ENCODE peak calls at places on chromosomes 11 and 22, in five cellular contexts. One of them, this sample, is unnamed.

GRCh38 chr22:19291580-19292261 is at the start of gene CLTCL1:
- DNase-seq in GM12878: peak
- DNase-seq in H1: peak
- DNase-seq in HepG2: peak
- DNase-seq in K562: peak
- DNase-seq in this sample: peak

GRCh38 chr22:42336527-42337227 is 66.2 kb upstream of the TCF20 start:
- DNase-seq in GM12878: no peak
- DNase-seq in H1: no peak
- DNase-seq in HepG2: no peak
- DNase-seq in K562: no peak
- DNase-seq in this sample: no peak

GRCh38 chr22:19043111-19044085 is 78.8 kb downstream of the DGCR2 start:
- DNase-seq in GM12878: no peak
- DNase-seq in H1: no peak
- DNase-seq in HepG2: no peak
- DNase-seq in K562: no peak
- DNase-seq in this sample: no peak

GRCh38 chr11:67468835-67469811 is at the start of gene TMEM134:
- DNase-seq in GM12878: peak
- DNase-seq in H1: peak
- DNase-seq in HepG2: peak
- DNase-seq in K562: peak
- DNase-seq in this sample: peak

GRCh38 chr11:122679441-122679840 is 23.9 kb downstream of the UBASH3B start:
- DNase-seq in GM12878: no peak
- DNase-seq in H1: no peak
- DNase-seq in HepG2: no peak
- DNase-seq in K562: no peak
- DNase-seq in this sample: no peak

GRCh38 chr11:10674991-10675440 is 18.5 kb downstream of the IRAG1 start:
- DNase-seq in GM12878: no peak
- DNase-seq in H1: no peak
- DNase-seq in HepG2: no peak
- DNase-seq in K562: no peak
- DNase-seq in this sample: no peak

GRCh38 chr11:108906826-108907225 is 242.0 kb downstream of the DDX10 start:
- DNase-seq in GM12878: no peak
- DNase-seq in H1: no peak
- DNase-seq in HepG2: no peak
- DNase-seq in K562: no peak
- DNase-seq in this sample: no peak

GRCh38 chr11:127018683-127019279 is 18.2 kb upstream of the KIRREL3 start:
- DNase-seq in GM12878: no peak
- DNase-seq in H1: no peak
- DNase-seq in HepG2: no peak
- DNase-seq in K562: no peak
- DNase-seq in this sample: no peak

GRCh38 chr11:65911682-65912568 is 6.9 kb downstream of the C11orf68 start:
- DNase-seq in GM12878: no peak
- DNase-seq in H1: no peak
- DNase-seq in HepG2: no peak
- DNase-seq in K562: peak
- DNase-seq in this sample: peak

GRCh38 chr22:20750461-20751184 is 23.3 kb upstream of the SERPIND1 start:
- DNase-seq in GM12878: peak
- DNase-seq in H1: no peak
- DNase-seq in HepG2: no peak
- DNase-seq in K562: no peak
- DNase-seq in this sample: no peak

GRCh38 chr11:125262194-125262824 is 97.8 kb downstream of the PKNOX2 start:
- DNase-seq in GM12878: no peak
- DNase-seq in H1: no peak
- DNase-seq in HepG2: peak
- DNase-seq in K562: no peak
- DNase-seq in this sample: no peak

GRCh38 chr22:45975266-45976161 is 1.4 kb downstream of the WNT7B start:
- DNase-seq in GM12878: no peak
- DNase-seq in H1: no peak
- DNase-seq in HepG2: no peak
- DNase-seq in K562: no peak
- DNase-seq in this sample: no peak

GRCh38 chr22:44331881-44332714 is 19.3 kb upstream of the SHISAL1 start:
- DNase-seq in GM12878: no peak
- DNase-seq in H1: no peak
- DNase-seq in HepG2: no peak
- DNase-seq in K562: no peak
- DNase-seq in this sample: no peak

GRCh38 chr11:65975771-65976170 is 14.2 kb downstream of the SART1 start:
- DNase-seq in GM12878: no peak
- DNase-seq in H1: no peak
- DNase-seq in HepG2: no peak
- DNase-seq in K562: no peak
- DNase-seq in this sample: no peak

GRCh38 chr22:46557736-46558480 is 20.5 kb upstream of the CELSR1 start:
- DNase-seq in GM12878: no peak
- DNase-seq in H1: no peak
- DNase-seq in HepG2: no peak
- DNase-seq in K562: no peak
- DNase-seq in this sample: no peak

GRCh38 chr11:63874511-63874910 is 35.6 kb downstream of the MARK2 start:
- DNase-seq in GM12878: no peak
- DNase-seq in H1: no peak
- DNase-seq in HepG2: no peak
- DNase-seq in K562: no peak
- DNase-seq in this sample: no peak

GRCh38 chr11:76150141-76150540 is 56.2 kb downstream of the WNT11 start:
- DNase-seq in GM12878: no peak
- DNase-seq in H1: no peak
- DNase-seq in HepG2: no peak
- DNase-seq in K562: no peak
- DNase-seq in this sample: no peak

GRCh38 chr22:49765091-49765771 is 62.4 kb downstream of the BRD1 start:
- DNase-seq in GM12878: no peak
- DNase-seq in H1: no peak
- DNase-seq in HepG2: no peak
- DNase-seq in K562: no peak
- DNase-seq in this sample: no peak

GRCh38 chr22:28923826-28924732 is 40.7 kb downstream of the ZNRF3 start:
- DNase-seq in GM12878: no peak
- DNase-seq in H1: no peak
- DNase-seq in HepG2: peak
- DNase-seq in K562: no peak
- DNase-seq in this sample: peak

GRCh38 chr11:1531961-1532586 is 40.0 kb downstream of the DUSP8 start:
- DNase-seq in GM12878: no peak
- DNase-seq in H1: no peak
- DNase-seq in HepG2: no peak
- DNase-seq in K562: no peak
- DNase-seq in this sample: no peak

GRCh38 chr11:128738942-128739341 is 45.1 kb downstream of the FLI1 start:
- DNase-seq in GM12878: no peak
- DNase-seq in H1: no peak
- DNase-seq in HepG2: no peak
- DNase-seq in K562: no peak
- DNase-seq in this sample: no peak

GRCh38 chr22:36237462-36238347 is 1.6 kb downstream of the APOL2 start:
- DNase-seq in GM12878: no peak
- DNase-seq in H1: no peak
- DNase-seq in HepG2: no peak
- DNase-seq in K562: no peak
- DNase-seq in this sample: no peak

GRCh38 chr11:101127348-101127698 is 2.3 kb downstream of the PGR start:
- DNase-seq in GM12878: no peak
- DNase-seq in H1: no peak
- DNase-seq in HepG2: no peak
- DNase-seq in K562: peak
- DNase-seq in this sample: no peak

GRCh38 chr22:35972559-35972958 is 56.1 kb downstream of the RBFOX2 start:
- DNase-seq in GM12878: no peak
- DNase-seq in H1: no peak
- DNase-seq in HepG2: no peak
- DNase-seq in K562: no peak
- DNase-seq in this sample: no peak

GRCh38 chr11:134338654-134339053 is 6.9 kb downstream of the GLB1L2 start:
- DNase-seq in GM12878: no peak
- DNase-seq in H1: no peak
- DNase-seq in HepG2: no peak
- DNase-seq in K562: no peak
- DNase-seq in this sample: no peak

GRCh38 chr22:17831527-17832251 is 57.4 kb upstream of the BID start:
- DNase-seq in GM12878: no peak
- DNase-seq in H1: no peak
- DNase-seq in HepG2: no peak
- DNase-seq in K562: no peak
- DNase-seq in this sample: no peak

GRCh38 chr11:100925935-100926334 is 203.7 kb downstream of the PGR start:
- DNase-seq in GM12878: peak
- DNase-seq in H1: no peak
- DNase-seq in HepG2: no peak
- DNase-seq in K562: no peak
- DNase-seq in this sample: peak

GRCh38 chr11:76293189-76293631 is 86.9 kb upstream of the WNT11 start:
- DNase-seq in GM12878: peak
- DNase-seq in H1: no peak
- DNase-seq in HepG2: no peak
- DNase-seq in K562: no peak
- DNase-seq in this sample: no peak

GRCh38 chr22:20944042-20944441 is 23.0 kb upstream of the AIFM3 start:
- DNase-seq in GM12878: no peak
- DNase-seq in H1: no peak
- DNase-seq in HepG2: no peak
- DNase-seq in K562: no peak
- DNase-seq in this sample: no peak

GRCh38 chr22:44031111-44031963 is 7.2 kb downstream of the PARVB start:
- DNase-seq in GM12878: no peak
- DNase-seq in H1: no peak
- DNase-seq in HepG2: no peak
- DNase-seq in K562: no peak
- DNase-seq in this sample: no peak

GRCh38 chr11:125938418-125938817 is 7.4 kb upstream of the VSIG10L2 start:
- DNase-seq in GM12878: no peak
- DNase-seq in H1: no peak
- DNase-seq in HepG2: no peak
- DNase-seq in K562: no peak
- DNase-seq in this sample: no peak

GRCh38 chr22:37232140-37232998 is 11.7 kb downstream of the RAC2 start:
- DNase-seq in GM12878: no peak
- DNase-seq in H1: no peak
- DNase-seq in HepG2: no peak
- DNase-seq in K562: no peak
- DNase-seq in this sample: no peak

GRCh38 chr11:16252373-16252772 is 104.0 kb downstream of the SOX6 start:
- DNase-seq in GM12878: no peak
- DNase-seq in H1: no peak
- DNase-seq in HepG2: peak
- DNase-seq in K562: no peak
- DNase-seq in this sample: no peak

DNA sequence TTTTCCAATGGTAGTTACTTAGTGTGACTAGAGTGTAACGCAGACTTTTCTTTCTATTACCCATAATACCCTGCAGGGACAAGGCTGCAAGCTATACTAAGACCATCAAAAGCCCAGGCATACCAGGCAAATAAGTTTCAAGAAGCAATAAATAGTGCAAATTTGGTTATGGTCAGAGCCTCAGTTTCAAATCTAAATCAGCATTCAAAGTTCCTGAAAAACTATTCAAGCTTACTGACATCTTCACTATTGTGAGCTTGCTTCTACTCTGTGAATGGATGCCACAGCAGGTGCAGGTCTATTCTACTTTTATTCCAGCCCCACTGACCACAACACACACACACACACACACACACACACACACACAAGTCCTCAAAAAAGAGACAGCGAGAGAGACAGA is 2.5 kb upstream of the HBB start:
- DNase-seq in GM12878: no peak
- DNase-seq in H1: no peak
- DNase-seq in HepG2: no peak
- DNase-seq in K562: no peak
- DNase-seq in this sample: no peak
- H3K9ac ChIP-seq in GM12878: no peak
- H3K9ac ChIP-seq in H1: no peak
- H3K9ac ChIP-seq in HepG2: no peak
- H3K9ac ChIP-seq in K562: no peak
- H3K9ac ChIP-seq in this sample: no peak

GRCh38 chr11:26655287-26655686 is 66.6 kb downstream of the SLC5A12 start:
- DNase-seq in GM12878: no peak
- DNase-seq in H1: no peak
- DNase-seq in HepG2: no peak
- DNase-seq in K562: no peak
- DNase-seq in this sample: no peak

GRCh38 chr11:26651916-26652315 is 69.9 kb downstream of the SLC5A12 start:
- DNase-seq in GM12878: no peak
- DNase-seq in H1: no peak
- DNase-seq in HepG2: no peak
- DNase-seq in K562: no peak
- DNase-seq in this sample: no peak

GRCh38 chr11:26649884-26650283 is 72.0 kb downstream of the SLC5A12 start:
- DNase-seq in GM12878: peak
- DNase-seq in H1: no peak
- DNase-seq in HepG2: peak
- DNase-seq in K562: peak
- DNase-seq in this sample: peak
- TF ChIP-seq JUND in GM12878: no peak
- TF ChIP-seq JUND in H1: no peak
- TF ChIP-seq JUND in HepG2: no peak
- TF ChIP-seq JUND in K562: no peak
- TF ChIP-seq JUND in this sample: no peak

GRCh38 chr22:25409240-25409639 is 155.2 kb upstream of the GRK3 start:
- DNase-seq in GM12878: no peak
- DNase-seq in H1: no peak
- DNase-seq in HepG2: no peak
- DNase-seq in K562: no peak
- DNase-seq in this sample: no peak
- TF ChIP-seq CEBPB in GM12878: no peak
- TF ChIP-seq CEBPB in H1: no peak
- TF ChIP-seq CEBPB in HepG2: no peak
- TF ChIP-seq CEBPB in K562: no peak
- TF ChIP-seq CEBPB in this sample: no peak

GRCh38 chr11:46249103-46249942 is 28.1 kb upstream of the CREB3L1 start:
- DNase-seq in GM12878: no peak
- DNase-seq in H1: no peak
- DNase-seq in HepG2: no peak
- DNase-seq in K562: peak
- DNase-seq in this sample: no peak

GRCh38 chr11:46247090-46247489 is 30.4 kb upstream of the CREB3L1 start:
- DNase-seq in GM12878: no peak
- DNase-seq in H1: no peak
- DNase-seq in HepG2: no peak
- DNase-seq in K562: no peak
- DNase-seq in this sample: no peak

GRCh38 chr11:46250071-46251052 is 27.1 kb upstream of the CREB3L1 start:
- DNase-seq in GM12878: no peak
- DNase-seq in H1: no peak
- DNase-seq in HepG2: no peak
- DNase-seq in K562: no peak
- DNase-seq in this sample: no peak

GRCh38 chr11:46247664-46248063 is 29.8 kb upstream of the CREB3L1 start:
- DNase-seq in GM12878: no peak
- DNase-seq in H1: no peak
- DNase-seq in HepG2: peak
- DNase-seq in K562: no peak
- DNase-seq in this sample: peak

GRCh38 chr11:46248270-46249102 is 29.0 kb upstream of the CREB3L1 start:
- DNase-seq in GM12878: no peak
- DNase-seq in H1: no peak
- DNase-seq in HepG2: peak
- DNase-seq in K562: peak
- DNase-seq in this sample: peak
- H3K9ac ChIP-seq in GM12878: no peak
- H3K9ac ChIP-seq in H1: no peak
- H3K9ac ChIP-seq in HepG2: no peak
- H3K9ac ChIP-seq in K562: peak
- H3K9ac ChIP-seq in this sample: peak